ENCODE peak calls at places on chromosomes 5 and 9, in ten cellular contexts. Z, J, L, V, Q, N, A, K, F and O are unnamed samples.

GRCh38 chr9:133102190-133103021 is 18.6 kb downstream of the RALGDS start:
- DNase-seq in Z (no peak), J (no peak), L (no peak), V (no peak), Q (peak), N (no peak), A (no peak), K (peak), F (no peak), O (no peak)

GRCh38 chr5:108196276-108196675 is 185.6 kb downstream of the FBXL17 start:
- DNase-seq in Z (no peak), J (no peak), L (no peak), V (no peak), Q (no peak), N (no peak), A (no peak), K (no peak), F (no peak), O (no peak)

GRCh38 chr9:3435732-3436131 is 90.1 kb downstream of the RFX3 start:
- DNase-seq in Z (no peak), J (no peak), L (no peak), V (no peak), Q (no peak), N (no peak), A (no peak), K (no peak), F (no peak), O (no peak)

GRCh38 chr9:121694582-121694981 is 43.1 kb downstream of the DAB2IP start:
- DNase-seq in Z (no peak), J (no peak), L (no peak), V (no peak), Q (no peak), N (no peak), A (no peak), K (no peak), F (no peak), O (no peak)

GRCh38 chr9:123174887-123175518 is 93.4 kb downstream of the STRBP start:
- DNase-seq in Z (no peak), J (no peak), L (no peak), V (peak), Q (no peak), N (no peak), A (no peak), K (no peak), F (no peak), O (no peak)

GRCh38 chr9:86389648-86390047 is 35.4 kb upstream of the TUT7 start:
- DNase-seq in Z (no peak), J (no peak), L (no peak), V (no peak), Q (no peak), N (no peak), A (no peak), K (no peak), F (no peak), O (no peak)

GRCh38 chr5:10539685-10539998 is 24.2 kb upstream of the ANKRD33B start:
- DNase-seq in Z (no peak), J (no peak), L (no peak), V (no peak), Q (no peak), N (peak), A (no peak), K (no peak), F (no peak), O (no peak)

GRCh38 chr9:127177221-127177620 is 54.8 kb upstream of the ANGPTL2 start:
- DNase-seq in Z (no peak), J (no peak), L (no peak), V (no peak), Q (peak), N (no peak), A (peak), K (peak), F (no peak), O (no peak)

GRCh38 chr5:167802755-167803431 is 488.6 kb upstream of the WWC1 start:
- DNase-seq in Z (no peak), J (no peak), L (no peak), V (no peak), Q (no peak), N (no peak), A (no peak), K (no peak), F (no peak), O (no peak)

GRCh38 chr9:114225534-114226288 is 70.4 kb downstream of the COL27A1 start:
- DNase-seq in Z (no peak), J (no peak), L (no peak), V (no peak), Q (no peak), N (peak), A (no peak), K (no peak), F (peak), O (no peak)

GRCh38 chr9:96554801-96555566 is 64.7 kb downstream of the CDC14B start:
- DNase-seq in Z (no peak), J (no peak), L (no peak), V (no peak), Q (no peak), N (peak), A (no peak), K (no peak), F (peak), O (no peak)

GRCh38 chr9:31612336-31613030 is 772.0 kb upstream of the ACO1 start:
- DNase-seq in Z (no peak), J (no peak), L (no peak), V (no peak), Q (no peak), N (peak), A (no peak), K (no peak), F (no peak), O (no peak)

GRCh38 chr5:122463221-122463620 is 151.2 kb downstream of the SNCAIP start:
- DNase-seq in Z (no peak), J (no peak), L (no peak), V (no peak), Q (no peak), N (peak), A (no peak), K (no peak), F (peak), O (no peak)

GRCh38 chr5:68216737-68217231 is 1.2 kb downstream of the PIK3R1 start:
- DNase-seq in Z (no peak), J (no peak), L (no peak), V (peak), Q (no peak), N (peak), A (no peak), K (no peak), F (peak), O (no peak)

GRCh38 chr5:116546033-116546742 is 28.4 kb downstream of the SEMA6A start:
- DNase-seq in Z (no peak), J (no peak), L (no peak), V (no peak), Q (no peak), N (no peak), A (no peak), K (no peak), F (no peak), O (no peak)

GRCh38 chr5:55308254-55308836 is 556 bp downstream of the MTREX start:
- DNase-seq in Z (no peak), J (peak), L (no peak), V (no peak), Q (no peak), N (peak), A (no peak), K (no peak), F (peak), O (no peak)
- TF ChIP-seq CTCF in Z (no peak), J (no peak), L (no peak), V (no peak), Q (no peak), N (peak), A (no peak), K (no peak), F (peak), O (peak)

DNA sequence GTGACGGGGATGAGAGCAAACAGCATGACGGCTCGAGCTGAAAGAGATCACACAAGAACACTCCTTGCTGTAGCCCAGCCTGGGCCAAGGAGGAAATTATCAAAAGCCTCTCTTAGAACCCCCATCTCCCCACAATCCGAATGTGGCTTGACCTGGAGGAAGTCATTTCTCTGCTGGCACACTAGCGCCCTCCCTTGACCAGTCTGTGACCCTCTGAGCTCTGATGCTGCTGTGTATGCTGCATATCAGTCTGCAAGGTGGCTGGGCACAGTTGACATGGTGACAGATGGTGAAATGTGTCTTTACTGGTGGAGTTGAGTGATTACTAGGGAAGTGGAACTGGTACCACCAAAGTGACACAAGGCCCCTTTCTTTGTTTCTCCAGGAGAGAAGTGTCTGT is 3.3 kb downstream of the SLC46A2 start:
- DNase-seq in Z (peak), J (no peak), L (no peak), V (no peak), Q (no peak), N (no peak), A (peak), K (no peak), F (no peak), O (no peak)
- TF ChIP-seq CTCF in Z (no peak), J (no peak), L (peak), V (peak), Q (no peak), N (no peak), A (peak), K (no peak), F (no peak), O (no peak)

GRCh38 chr5:87340716-87341115 is 72.0 kb downstream of the CCNH start:
- DNase-seq in Z (no peak), J (no peak), L (no peak), V (peak), Q (no peak), N (no peak), A (no peak), K (no peak), F (no peak), O (no peak)
- TF ChIP-seq CTCF in Z (no peak), J (no peak), L (no peak), V (no peak), Q (no peak), N (no peak), A (no peak), K (no peak), F (no peak), O (no peak)

DNA sequence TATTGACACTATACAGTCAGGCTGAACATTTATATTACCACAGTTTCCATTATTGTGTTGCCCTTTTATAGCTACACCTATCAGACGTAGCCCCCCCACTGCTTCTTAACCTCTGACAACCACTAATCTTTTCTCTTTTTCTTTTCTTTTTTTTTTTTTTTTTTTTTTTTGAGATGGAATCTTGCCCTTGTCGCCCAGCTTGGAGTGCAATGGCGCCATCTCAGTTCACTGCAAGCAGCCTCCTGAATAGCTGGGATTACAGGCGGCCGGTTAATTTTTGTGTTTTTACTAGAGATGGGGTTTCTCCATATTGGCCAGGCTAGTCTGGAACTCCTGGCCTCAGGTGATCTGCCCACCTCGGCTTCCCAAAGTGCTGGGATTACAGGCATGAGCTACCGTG is 75.4 kb downstream of the UHRF2 start:
- DNase-seq in Z (no peak), J (no peak), L (no peak), V (no peak), Q (no peak), N (no peak), A (peak), K (no peak), F (no peak), O (no peak)
- TF ChIP-seq CTCF in Z (no peak), J (no peak), L (peak), V (no peak), Q (no peak), N (no peak), A (peak), K (no peak), F (no peak), O (no peak)

DNA sequence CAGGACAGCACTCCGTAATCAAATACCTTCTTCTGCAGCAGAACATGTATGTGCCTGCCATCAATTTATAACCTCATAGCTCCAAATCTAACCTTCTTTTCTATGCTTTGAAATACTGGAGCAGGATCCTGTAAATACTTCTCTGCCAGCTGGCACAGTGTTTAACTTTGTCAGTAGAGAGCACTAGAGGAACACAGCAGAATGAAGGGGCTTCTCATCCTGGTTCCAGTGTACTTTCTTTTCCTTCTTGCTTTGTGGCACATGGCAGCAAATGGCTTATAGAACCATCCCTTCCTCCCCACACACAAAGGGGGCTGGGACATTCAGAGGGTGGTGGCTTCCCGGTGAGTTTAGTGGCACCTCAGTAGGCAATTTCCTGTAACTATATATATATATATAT is 3.8 kb upstream of the FBXW11 start:
- DNase-seq in Z (no peak), J (no peak), L (no peak), V (no peak), Q (no peak), N (peak), A (no peak), K (no peak), F (no peak), O (no peak)
- TF ChIP-seq CTCF in Z (peak), J (no peak), L (no peak), V (peak), Q (no peak), N (peak), A (peak), K (no peak), F (no peak), O (peak)

GRCh38 chr5:147188200-147189108 is 46.4 kb upstream of the STK32A start:
- DNase-seq in Z (no peak), J (peak), L (no peak), V (peak), Q (peak), N (peak), A (peak), K (no peak), F (peak), O (no peak)
- TF ChIP-seq CTCF in Z (peak), J (peak), L (peak), V (peak), Q (peak), N (peak), A (peak), K (peak), F (peak), O (peak)